ENCODE peak calls at places on chromosomes 11 and 22, in four cellular contexts. One of them, this sample, is unnamed.

GRCh38 chr11:77093987-77094840 is 8.4 kb upstream of the OMP start:
- DNase-seq in T-helper 9 cell: no peak
- DNase-seq in HTR-8/SVneo: no peak
- DNase-seq in AG04450: no peak
- DNase-seq in this sample: no peak

GRCh38 chr11:119148855-119149370 is at the start of gene ABCG4:
- DNase-seq in T-helper 9 cell: peak
- DNase-seq in HTR-8/SVneo: no peak
- DNase-seq in AG04450: no peak
- DNase-seq in this sample: no peak

GRCh38 chr11:33734441-33735165 is 1.6 kb downstream of the CD59 start:
- DNase-seq in T-helper 9 cell: no peak
- DNase-seq in HTR-8/SVneo: no peak
- DNase-seq in AG04450: no peak
- DNase-seq in this sample: peak

GRCh38 chr11:15967166-15967565 is 389.2 kb downstream of the SOX6 start:
- DNase-seq in T-helper 9 cell: no peak
- DNase-seq in HTR-8/SVneo: no peak
- DNase-seq in AG04450: no peak
- DNase-seq in this sample: no peak

GRCh38 chr11:73326929-73327811 is 19.1 kb downstream of the ARHGEF17 start:
- DNase-seq in T-helper 9 cell: no peak
- DNase-seq in HTR-8/SVneo: no peak
- DNase-seq in AG04450: no peak
- DNase-seq in this sample: peak

GRCh38 chr22:32661737-32662586 is 139.5 kb upstream of the TIMP3 start:
- DNase-seq in T-helper 9 cell: no peak
- DNase-seq in HTR-8/SVneo: no peak
- DNase-seq in AG04450: no peak
- DNase-seq in this sample: no peak

GRCh38 chr22:41899110-41899509 is 15.8 kb downstream of the SHISA8 start:
- DNase-seq in T-helper 9 cell: no peak
- DNase-seq in HTR-8/SVneo: no peak
- DNase-seq in AG04450: no peak
- DNase-seq in this sample: no peak

GRCh38 chr22:37400719-37401118 is 26.6 kb downstream of the ELFN2 start:
- DNase-seq in T-helper 9 cell: no peak
- DNase-seq in HTR-8/SVneo: no peak
- DNase-seq in AG04450: no peak
- DNase-seq in this sample: no peak

GRCh38 chr11:73257342-73258103 is 14.6 kb upstream of the P2RY6 start:
- DNase-seq in T-helper 9 cell: no peak
- DNase-seq in HTR-8/SVneo: peak
- DNase-seq in AG04450: peak
- DNase-seq in this sample: no peak

GRCh38 chr11:11789735-11790369 is 51.9 kb upstream of the USP47 start:
- DNase-seq in T-helper 9 cell: no peak
- DNase-seq in HTR-8/SVneo: peak
- DNase-seq in AG04450: no peak
- DNase-seq in this sample: no peak

GRCh38 chr11:130202009-130202817 is 42.6 kb downstream of the ST14 start:
- DNase-seq in T-helper 9 cell: no peak
- DNase-seq in HTR-8/SVneo: no peak
- DNase-seq in AG04450: no peak
- DNase-seq in this sample: no peak

This sample was measured in NCI-H2171 treated with DMSO at 0.1 percent for 48 hours.